ENCODE peak calls at places on chromosome 16, in ten cellular contexts. One of them, this sample, is unnamed. For H3K4me1, the result is how much of the 10 kb centered on the place peaks cover.

GRCh38 chr16:57795431-57795878 is 6.8 kb downstream of the KIFC3 start:
- DNase-seq in body of pancreas: peak
- DNase-seq in GM23338: peak
- DNase-seq in mesenchymal stem cell: peak
- DNase-seq in neural progenitor cell: peak
- DNase-seq in upper lobe of right lung: no peak
- DNase-seq in HCT116: peak
- DNase-seq in transverse colon: peak
- DNase-seq in heart left ventricle: no peak
- DNase-seq in thoracic aorta: no peak
- DNase-seq in this sample: peak

GRCh38 chr16:66271074-66272060 is 95.1 kb upstream of the CDH5 start:
- DNase-seq in thoracic aorta: no peak
- DNase-seq in mesenchymal stem cell: no peak
- DNase-seq in transverse colon: no peak
- DNase-seq in neural progenitor cell: no peak
- DNase-seq in upper lobe of right lung: no peak
- DNase-seq in heart left ventricle: no peak
- DNase-seq in body of pancreas: no peak
- DNase-seq in GM23338: no peak
- DNase-seq in HCT116: no peak
- DNase-seq in this sample: no peak

GRCh38 chr16:73036074-73036826 is 11.7 kb downstream of the ZFHX3 start:
- DNase-seq in mesenchymal stem cell: peak
- DNase-seq in upper lobe of right lung: peak
- DNase-seq in body of pancreas: no peak
- DNase-seq in heart left ventricle: no peak
- DNase-seq in GM23338: peak
- DNase-seq in HCT116: no peak
- DNase-seq in transverse colon: no peak
- DNase-seq in thoracic aorta: no peak
- DNase-seq in neural progenitor cell: peak
- DNase-seq in this sample: peak

GRCh38 chr16:86638642-86639041 is 60.3 kb downstream of the FOXL1 start:
- DNase-seq in upper lobe of right lung: no peak
- DNase-seq in transverse colon: no peak
- DNase-seq in heart left ventricle: no peak
- DNase-seq in GM23338: no peak
- DNase-seq in neural progenitor cell: no peak
- DNase-seq in body of pancreas: no peak
- DNase-seq in thoracic aorta: no peak
- DNase-seq in mesenchymal stem cell: no peak
- DNase-seq in HCT116: no peak
- DNase-seq in this sample: no peak

GRCh38 chr16:78494105-78494504 is 394.7 kb downstream of the WWOX start:
- DNase-seq in upper lobe of right lung: no peak
- DNase-seq in heart left ventricle: no peak
- DNase-seq in HCT116: no peak
- DNase-seq in thoracic aorta: no peak
- DNase-seq in body of pancreas: no peak
- DNase-seq in neural progenitor cell: no peak
- DNase-seq in mesenchymal stem cell: no peak
- DNase-seq in transverse colon: no peak
- DNase-seq in GM23338: peak
- DNase-seq in this sample: no peak

GRCh38 chr16:55487048-55487803 is 8.2 kb downstream of the MMP2 start:
- DNase-seq in body of pancreas: no peak
- DNase-seq in neural progenitor cell: no peak
- DNase-seq in upper lobe of right lung: no peak
- DNase-seq in GM23338: no peak
- DNase-seq in HCT116: no peak
- DNase-seq in thoracic aorta: no peak
- DNase-seq in heart left ventricle: no peak
- DNase-seq in transverse colon: no peak
- DNase-seq in mesenchymal stem cell: peak
- DNase-seq in this sample: no peak

GRCh38 chr16:86046026-86046713 is 147.2 kb downstream of the IRF8 start:
- DNase-seq in transverse colon: peak
- DNase-seq in neural progenitor cell: no peak
- DNase-seq in HCT116: no peak
- DNase-seq in upper lobe of right lung: peak
- DNase-seq in thoracic aorta: no peak
- DNase-seq in GM23338: no peak
- DNase-seq in mesenchymal stem cell: no peak
- DNase-seq in heart left ventricle: no peak
- DNase-seq in body of pancreas: no peak
- DNase-seq in this sample: no peak

GRCh38 chr16:66399930-66400329 is 27.2 kb upstream of the BEAN1 start:
- DNase-seq in thoracic aorta: no peak
- DNase-seq in heart left ventricle: peak
- DNase-seq in neural progenitor cell: peak
- DNase-seq in transverse colon: no peak
- DNase-seq in GM23338: no peak
- DNase-seq in body of pancreas: no peak
- DNase-seq in HCT116: no peak
- DNase-seq in upper lobe of right lung: no peak
- DNase-seq in mesenchymal stem cell: no peak
- DNase-seq in this sample: peak

GRCh38 chr16:30902070-30902972 is 5.9 kb downstream of the CTF1 start:
- DNase-seq in upper lobe of right lung: peak
- DNase-seq in HCT116: no peak
- DNase-seq in body of pancreas: peak
- DNase-seq in transverse colon: peak
- DNase-seq in thoracic aorta: no peak
- DNase-seq in heart left ventricle: peak
- DNase-seq in mesenchymal stem cell: peak
- DNase-seq in neural progenitor cell: peak
- DNase-seq in GM23338: peak
- DNase-seq in this sample: peak

GRCh38 chr16:46785076-46785845 is 37.1 kb upstream of the MYLK3 start:
- DNase-seq in upper lobe of right lung: no peak
- DNase-seq in thoracic aorta: no peak
- DNase-seq in mesenchymal stem cell: peak
- DNase-seq in body of pancreas: no peak
- DNase-seq in neural progenitor cell: no peak
- DNase-seq in transverse colon: no peak
- DNase-seq in HCT116: no peak
- DNase-seq in heart left ventricle: no peak
- DNase-seq in GM23338: peak
- DNase-seq in this sample: no peak

GRCh38 chr16:72878301-72879269 is 169.3 kb downstream of the ZFHX3 start:
- DNase-seq in heart left ventricle: no peak
- DNase-seq in GM23338: no peak
- DNase-seq in neural progenitor cell: no peak
- DNase-seq in upper lobe of right lung: no peak
- DNase-seq in mesenchymal stem cell: peak
- DNase-seq in body of pancreas: no peak
- DNase-seq in HCT116: no peak
- DNase-seq in thoracic aorta: no peak
- DNase-seq in transverse colon: no peak
- DNase-seq in this sample: peak

GRCh38 chr16:89354325-89354724 is 136.0 kb downstream of the ANKRD11 start:
- DNase-seq in HCT116: no peak
- DNase-seq in neural progenitor cell: no peak
- DNase-seq in upper lobe of right lung: peak
- DNase-seq in mesenchymal stem cell: no peak
- DNase-seq in GM23338: no peak
- DNase-seq in transverse colon: no peak
- DNase-seq in thoracic aorta: no peak
- DNase-seq in heart left ventricle: no peak
- DNase-seq in body of pancreas: peak
- DNase-seq in this sample: no peak
- H3K27ac ChIP-seq in HCT116: no peak
- H3K27ac ChIP-seq in neural progenitor cell: no peak
- H3K27ac ChIP-seq in upper lobe of right lung: peak
- H3K27ac ChIP-seq in mesenchymal stem cell: no peak
- H3K27ac ChIP-seq in GM23338: peak
- H3K27ac ChIP-seq in transverse colon: peak
- H3K27ac ChIP-seq in thoracic aorta: no peak
- H3K27ac ChIP-seq in heart left ventricle: no peak
- H3K27ac ChIP-seq in body of pancreas: peak
- H3K27ac ChIP-seq in this sample: no peak

GRCh38 chr16:11034481-11034931 is 90.1 kb downstream of the CLEC16A start:
- DNase-seq in thoracic aorta: no peak
- DNase-seq in mesenchymal stem cell: peak
- DNase-seq in transverse colon: no peak
- DNase-seq in upper lobe of right lung: no peak
- DNase-seq in body of pancreas: no peak
- DNase-seq in GM23338: no peak
- DNase-seq in HCT116: no peak
- DNase-seq in neural progenitor cell: no peak
- DNase-seq in heart left ventricle: no peak
- DNase-seq in this sample: no peak

GRCh38 chr16:11032922-11033291 is 88.5 kb downstream of the CLEC16A start:
- DNase-seq in neural progenitor cell: peak
- DNase-seq in GM23338: peak
- DNase-seq in heart left ventricle: peak
- DNase-seq in thoracic aorta: no peak
- DNase-seq in HCT116: no peak
- DNase-seq in mesenchymal stem cell: peak
- DNase-seq in transverse colon: peak
- DNase-seq in upper lobe of right lung: no peak
- DNase-seq in body of pancreas: no peak
- DNase-seq in this sample: peak

GRCh38 chr16:11032000-11032921 is 87.9 kb downstream of the CLEC16A start:
- DNase-seq in upper lobe of right lung: no peak
- DNase-seq in body of pancreas: no peak
- DNase-seq in GM23338: no peak
- DNase-seq in transverse colon: no peak
- DNase-seq in mesenchymal stem cell: peak
- DNase-seq in thoracic aorta: no peak
- DNase-seq in heart left ventricle: no peak
- DNase-seq in HCT116: no peak
- DNase-seq in neural progenitor cell: no peak
- DNase-seq in this sample: no peak

GRCh38 chr16:11035096-11035495 is 90.7 kb downstream of the CLEC16A start:
- DNase-seq in GM23338: no peak
- DNase-seq in HCT116: no peak
- DNase-seq in heart left ventricle: no peak
- DNase-seq in neural progenitor cell: no peak
- DNase-seq in upper lobe of right lung: no peak
- DNase-seq in transverse colon: no peak
- DNase-seq in thoracic aorta: no peak
- DNase-seq in mesenchymal stem cell: no peak
- DNase-seq in body of pancreas: no peak
- DNase-seq in this sample: no peak

DNA sequence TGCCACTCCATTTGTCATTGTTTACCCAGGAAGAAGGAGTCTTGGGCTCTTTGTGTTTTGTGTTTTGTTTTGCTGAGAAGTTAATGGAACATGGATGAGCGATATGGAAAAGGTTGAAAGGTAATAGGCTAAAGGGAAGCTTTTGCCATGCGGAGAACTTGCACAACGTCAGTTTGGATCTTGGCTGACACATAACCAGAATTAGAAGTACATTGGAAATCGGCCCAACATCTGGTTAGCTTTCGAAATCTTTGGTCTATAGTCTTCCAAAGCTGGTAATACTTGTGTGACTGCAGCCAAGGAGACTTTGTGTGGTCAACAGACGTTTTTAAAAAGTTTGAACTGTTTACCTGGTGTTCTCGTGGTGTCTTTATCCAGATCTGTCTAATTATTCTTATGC is 89.6 kb downstream of the CLEC16A start:
- DNase-seq in mesenchymal stem cell: peak
- DNase-seq in thoracic aorta: no peak
- DNase-seq in transverse colon: no peak
- DNase-seq in body of pancreas: peak
- DNase-seq in neural progenitor cell: no peak
- DNase-seq in upper lobe of right lung: no peak
- DNase-seq in GM23338: no peak
- DNase-seq in HCT116: no peak
- DNase-seq in heart left ventricle: no peak
- DNase-seq in this sample: no peak
- H3K4me1 ChIP-seq in mesenchymal stem cell: under half
- H3K4me1 ChIP-seq in thoracic aorta: under half
- H3K4me1 ChIP-seq in transverse colon: under half
- H3K4me1 ChIP-seq in body of pancreas: under half
- H3K4me1 ChIP-seq in neural progenitor cell: under half
- H3K4me1 ChIP-seq in upper lobe of right lung: under half
- H3K4me1 ChIP-seq in GM23338: under half
- H3K4me1 ChIP-seq in HCT116: under half
- H3K4me1 ChIP-seq in heart left ventricle: under half
- H3K4me1 ChIP-seq in this sample: under half

GRCh38 chr16:19127674-19128131 is 13.9 kb downstream of the ITPRIPL2 start:
- DNase-seq in GM23338: no peak
- DNase-seq in transverse colon: no peak
- DNase-seq in body of pancreas: no peak
- DNase-seq in neural progenitor cell: no peak
- DNase-seq in heart left ventricle: no peak
- DNase-seq in mesenchymal stem cell: no peak
- DNase-seq in HCT116: no peak
- DNase-seq in thoracic aorta: no peak
- DNase-seq in upper lobe of right lung: no peak
- DNase-seq in this sample: no peak

GRCh38 chr16:19126300-19126699 is 12.5 kb downstream of the ITPRIPL2 start:
- DNase-seq in heart left ventricle: no peak
- DNase-seq in thoracic aorta: no peak
- DNase-seq in body of pancreas: no peak
- DNase-seq in transverse colon: no peak
- DNase-seq in HCT116: no peak
- DNase-seq in mesenchymal stem cell: no peak
- DNase-seq in neural progenitor cell: no peak
- DNase-seq in GM23338: no peak
- DNase-seq in upper lobe of right lung: no peak
- DNase-seq in this sample: no peak

GRCh38 chr16:19119564-19119963 is 5.8 kb downstream of the ITPRIPL2 start:
- DNase-seq in upper lobe of right lung: no peak
- DNase-seq in heart left ventricle: no peak
- DNase-seq in body of pancreas: no peak
- DNase-seq in transverse colon: no peak
- DNase-seq in HCT116: no peak
- DNase-seq in mesenchymal stem cell: peak
- DNase-seq in GM23338: no peak
- DNase-seq in thoracic aorta: no peak
- DNase-seq in neural progenitor cell: no peak
- DNase-seq in this sample: peak

GRCh38 chr16:19127205-19127604 is 13.4 kb downstream of the ITPRIPL2 start:
- DNase-seq in upper lobe of right lung: no peak
- DNase-seq in body of pancreas: no peak
- DNase-seq in thoracic aorta: no peak
- DNase-seq in neural progenitor cell: no peak
- DNase-seq in heart left ventricle: no peak
- DNase-seq in HCT116: no peak
- DNase-seq in GM23338: no peak
- DNase-seq in mesenchymal stem cell: no peak
- DNase-seq in transverse colon: no peak
- DNase-seq in this sample: no peak

GRCh38 chr16:19123535-19124178 is 9.9 kb downstream of the ITPRIPL2 start:
- DNase-seq in transverse colon: peak
- DNase-seq in heart left ventricle: no peak
- DNase-seq in upper lobe of right lung: no peak
- DNase-seq in body of pancreas: peak
- DNase-seq in GM23338: no peak
- DNase-seq in HCT116: no peak
- DNase-seq in mesenchymal stem cell: no peak
- DNase-seq in thoracic aorta: no peak
- DNase-seq in neural progenitor cell: no peak
- DNase-seq in this sample: no peak
- H3K27ac ChIP-seq in transverse colon: peak
- H3K27ac ChIP-seq in heart left ventricle: no peak
- H3K27ac ChIP-seq in upper lobe of right lung: no peak
- H3K27ac ChIP-seq in body of pancreas: no peak
- H3K27ac ChIP-seq in GM23338: no peak
- H3K27ac ChIP-seq in HCT116: no peak
- H3K27ac ChIP-seq in mesenchymal stem cell: no peak
- H3K27ac ChIP-seq in thoracic aorta: no peak
- H3K27ac ChIP-seq in neural progenitor cell: no peak
- H3K27ac ChIP-seq in this sample: no peak

GRCh38 chr16:68234188-68235104 is 1.5 kb downstream of the ESRP2 start:
- DNase-seq in mesenchymal stem cell: no peak
- DNase-seq in GM23338: peak
- DNase-seq in heart left ventricle: peak
- DNase-seq in HCT116: peak
- DNase-seq in transverse colon: peak
- DNase-seq in thoracic aorta: no peak
- DNase-seq in neural progenitor cell: no peak
- DNase-seq in body of pancreas: peak
- DNase-seq in upper lobe of right lung: peak
- DNase-seq in this sample: no peak
- H3K4me1 ChIP-seq in mesenchymal stem cell: under half
- H3K4me1 ChIP-seq in GM23338: under half
- H3K4me1 ChIP-seq in heart left ventricle: under half
- H3K4me1 ChIP-seq in HCT116: under half
- H3K4me1 ChIP-seq in transverse colon: under half
- H3K4me1 ChIP-seq in thoracic aorta: under half
- H3K4me1 ChIP-seq in neural progenitor cell: under half
- H3K4me1 ChIP-seq in body of pancreas: under half
- H3K4me1 ChIP-seq in upper lobe of right lung: under half
- H3K4me1 ChIP-seq in this sample: under half